ENCODE peak calls at places on chromosomes 6 and 20, in eight cellular contexts. U is sigmoid colon; C is MM.1S; W is hepatocyte; F is activated CD8-positive, alpha-beta memory T cell treated with anti-CD3 and anti-CD28 coated beads, Interleukin-2, amount 50 U/mL, for 4 hours; Z is HEK293T; Q is cerebellum; V is T-helper 22 cell. N is an unnamed sample.

GRCh38 chr6:112149719-112150263 is 62.4 kb downstream of the FAM229B start:
- DNase-seq in V (no peak), Q (no peak), U (no peak), Z (no peak), C (no peak), W (peak; percentile 28), F (no peak), N (no peak)

GRCh38 chr6:123909989-123910388 is 106.3 kb downstream of the NKAIN2 start:
- DNase-seq in W (no peak), F (no peak), V (no peak), Z (no peak), C (no peak), Q (no peak), U (no peak), N (no peak)

GRCh38 chr20:47300071-47300470 is 56.4 kb downstream of the ZMYND8 start:
- DNase-seq in U (no peak), V (no peak), W (no peak), Z (no peak), C (no peak), Q (no peak), F (no peak), N (no peak)

GRCh38 chr6:116298968-116299367 is 19.2 kb upstream of the TSPYL1 start:
- DNase-seq in Z (no peak), Q (no peak), C (no peak), W (no peak), V (no peak), U (no peak), F (no peak), N (no peak)

GRCh38 chr6:91678679-91679078 is 1091.8 kb upstream of the MAP3K7 start:
- DNase-seq in F (no peak), Z (no peak), U (no peak), Q (no peak), V (no peak), C (no peak), W (no peak), N (no peak)

GRCh38 chr6:25007269-25007699 is 71.5 kb upstream of the RIPOR2 start:
- DNase-seq in F (peak; percentile 42), U (no peak), Q (no peak), W (no peak), V (no peak), C (no peak), Z (no peak), N (no peak)

GRCh38 chr6:110878751-110879539 is 4.4 kb downstream of the AMD1 start:
- DNase-seq in F (no peak), Z (peak; percentile 43), Q (peak; percentile 43), U (no peak), W (peak; percentile 56), C (peak; percentile 32), V (no peak), N (no peak)

GRCh38 chr20:58817748-58818147 is 33.0 kb downstream of the GNAS-AS1 start:
- DNase-seq in U (no peak), V (no peak), Q (no peak), Z (no peak), F (no peak), W (no peak), C (no peak), N (no peak)

GRCh38 chr20:31673943-31674463 is 36.3 kb downstream of the COX4I2 start:
- DNase-seq in W (no peak), V (no peak), Z (no peak), Q (no peak), F (no peak), U (no peak), C (no peak), N (no peak)

GRCh38 chr20:31833130-31833930 is 12.1 kb downstream of the FOXS1 start:
- DNase-seq in W (peak; percentile 79), V (no peak), Z (peak; percentile 79), U (no peak), F (peak; percentile 60), C (peak; percentile 47), Q (peak; percentile 47), N (peak; percentile 94)

GRCh38 chr20:366042-366718 is 14.4 kb upstream of the TRIB3 start:
- DNase-seq in W (no peak), V (no peak), C (no peak), Z (no peak), F (no peak), Q (no peak), U (no peak), N (no peak)

GRCh38 chr6:79872303-79872702 is 75.0 kb downstream of the ELOVL4 start:
- DNase-seq in C (no peak), Z (no peak), Q (no peak), F (no peak), U (no peak), W (no peak), V (no peak), N (no peak)

GRCh38 chr6:39901670-39902069 is 32.6 kb downstream of the MOCS1 start:
- DNase-seq in U (peak; percentile 61), Z (no peak), F (no peak), V (no peak), Q (no peak), C (no peak), W (no peak), N (no peak)

GRCh38 chr6:48183816-48184215 is 72.8 kb upstream of the PTCHD4 start:
- DNase-seq in Z (no peak), Q (no peak), W (no peak), C (no peak), U (no peak), V (no peak), F (no peak), N (no peak)

GRCh38 chr6:43278524-43279078 is 19.5 kb upstream of the SLC22A7 start:
- DNase-seq in F (no peak), W (no peak), Z (no peak), Q (no peak), V (no peak), U (no peak), C (no peak), N (no peak)

GRCh38 chr6:27188885-27189418 is 58.5 kb upstream of the PRSS16 start:
- DNase-seq in Z (peak; percentile 57), U (peak; percentile 79), Q (peak; percentile 78), C (peak; percentile 84), F (peak; percentile 45), V (peak; percentile 17), W (peak; percentile 94), N (peak; percentile 58)

GRCh38 chr6:3393796-3394195 is 63.1 kb downstream of the SLC22A23 start:
- DNase-seq in U (peak; percentile 10), W (no peak), Z (no peak), Q (no peak), C (no peak), V (no peak), F (no peak), N (no peak)

GRCh38 chr6:116572162-116572561 is 858 bp downstream of the RWDD1 start:
- DNase-seq in U (peak; percentile 65), Q (no peak), W (peak; percentile 57), F (no peak), V (no peak), C (peak; percentile 29), Z (peak; percentile 44), N (no peak)

GRCh38 chr6:129432738-129433137 is 277.2 kb downstream of the ARHGAP18 start:
- DNase-seq in W (no peak), U (no peak), Q (no peak), F (no peak), V (no peak), C (no peak), Z (peak; percentile 43), N (no peak)

GRCh38 chr6:50657513-50657912 is 55.8 kb upstream of the TFAP2D start:
- DNase-seq in U (no peak), C (no peak), Z (no peak), Q (no peak), V (no peak), W (no peak), F (no peak), N (no peak)

GRCh38 chr20:22801528-22801927 is 217.2 kb upstream of the FOXA2 start:
- DNase-seq in Q (no peak), F (no peak), Z (no peak), U (no peak), W (no peak), V (no peak), C (no peak), N (no peak)

GRCh38 chr6:25660512-25660911 is 8.5 kb downstream of the SCGN start:
- DNase-seq in C (no peak), F (no peak), Z (no peak), V (no peak), U (no peak), W (peak; percentile 74), Q (no peak), N (no peak)

GRCh38 chr6:28537065-28537464 is 11.4 kb downstream of the GPX5 start:
- DNase-seq in F (no peak), C (no peak), W (peak; percentile 37), V (no peak), Z (no peak), U (no peak), Q (peak; percentile 4), N (peak; percentile 53)

GRCh38 chr6:21554286-21554685 is 39.3 kb upstream of the SOX4 start:
- DNase-seq in C (no peak), W (no peak), U (no peak), V (no peak), Z (no peak), F (no peak), Q (no peak), N (no peak)

GRCh38 chr6:3009930-3010329 is 10.2 kb downstream of the NQO2 start:
- DNase-seq in U (no peak), Z (no peak), F (no peak), Q (no peak), W (no peak), C (no peak), V (no peak), N (no peak)

GRCh38 chr20:19501476-19502115 is 256.5 kb upstream of the RIN2 start:
- DNase-seq in Z (no peak), C (no peak), V (no peak), U (no peak), Q (no peak), W (no peak), F (no peak), N (no peak)

GRCh38 chr6:127879685-127880084 is 21.2 kb downstream of the THEMIS start:
- DNase-seq in Q (no peak), V (no peak), F (peak; percentile 26), W (peak; percentile 52), U (no peak), C (peak; percentile 66), Z (peak; percentile 12), N (peak; percentile 91)

GRCh38 chr6:163338671-163339405 is 75.7 kb upstream of the QKI start:
- DNase-seq in W (no peak), C (no peak), F (no peak), V (no peak), Z (no peak), U (no peak), Q (no peak), N (no peak)

GRCh38 chr20:25353754-25354705 is 36.6 kb downstream of the ABHD12 start:
- DNase-seq in C (no peak), U (no peak), F (no peak), Z (no peak), W (peak; percentile 35), V (no peak), Q (peak; percentile 41), N (no peak)

GRCh38 chr20:17854307-17854903 is 114.2 kb downstream of the SNX5 start:
- DNase-seq in C (peak; percentile 51), Z (peak; percentile 50), W (peak; percentile 58), V (no peak), Q (peak; percentile 77), U (no peak), F (no peak), N (peak; percentile 77)

GRCh38 chr20:834151-834747 is 734 bp downstream of the FAM110A start:
- DNase-seq in V (no peak), W (no peak), U (no peak), Q (no peak), F (no peak), C (no peak), Z (no peak), N (no peak)

GRCh38 chr20:5890773-5891441 is 59.4 kb downstream of the TRMT6 start:
- DNase-seq in Z (no peak), U (no peak), Q (no peak), C (no peak), W (no peak), F (no peak), V (no peak), N (no peak)

GRCh38 chr6:88662653-88663174 is 300.7 kb downstream of the RNGTT start:
- DNase-seq in F (no peak), Z (no peak), Q (no peak), C (no peak), U (no peak), W (no peak), V (no peak), N (no peak)

GRCh38 chr20:48025061-48025515 is 239.8 kb upstream of the SULF2 start:
- DNase-seq in Z (no peak), V (no peak), C (peak; percentile 27), F (no peak), U (no peak), W (peak; percentile 45), Q (no peak), N (peak; percentile 76)

N was measured in H9.